ENCODE peak calls at places on chromosomes 7 and 10, in ten cellular contexts. One of them, this sample, is unnamed.

GRCh38 chr7:2496375-2496774 is 20.2 kb upstream of the GRIFIN start:
- DNase-seq in NT2/D1: no peak
- DNase-seq in CD4-positive, alpha-beta T cell: no peak
- DNase-seq in left lung: no peak
- DNase-seq in left ventricle myocardium inferior: no peak
- DNase-seq in PC-3: no peak
- DNase-seq in IMR-90: no peak
- DNase-seq in CD8-positive, alpha-beta T cell: no peak
- DNase-seq in breast epithelium: no peak
- DNase-seq in adipocyte: no peak
- DNase-seq in this sample: no peak

GRCh38 chr10:112966191-112966855 is 16.3 kb downstream of the TCF7L2 start:
- DNase-seq in NT2/D1: no peak
- DNase-seq in CD4-positive, alpha-beta T cell: no peak
- DNase-seq in left lung: no peak
- DNase-seq in left ventricle myocardium inferior: no peak
- DNase-seq in PC-3: no peak
- DNase-seq in IMR-90: no peak
- DNase-seq in CD8-positive, alpha-beta T cell: no peak
- DNase-seq in breast epithelium: no peak
- DNase-seq in adipocyte: no peak
- DNase-seq in this sample: no peak

GRCh38 chr7:102453319-102453718 is 11.3 kb downstream of the ALKBH4 start:
- DNase-seq in NT2/D1: no peak
- DNase-seq in CD4-positive, alpha-beta T cell: no peak
- DNase-seq in left lung: no peak
- DNase-seq in left ventricle myocardium inferior: no peak
- DNase-seq in PC-3: no peak
- DNase-seq in IMR-90: no peak
- DNase-seq in CD8-positive, alpha-beta T cell: no peak
- DNase-seq in breast epithelium: no peak
- DNase-seq in adipocyte: no peak
- DNase-seq in this sample: no peak

GRCh38 chr7:506921-507622 is 12.6 kb downstream of the PDGFA start:
- DNase-seq in NT2/D1: no peak
- DNase-seq in CD4-positive, alpha-beta T cell: no peak
- DNase-seq in left lung: peak; percentile 24
- DNase-seq in left ventricle myocardium inferior: peak; percentile 7
- DNase-seq in PC-3: no peak
- DNase-seq in IMR-90: no peak
- DNase-seq in CD8-positive, alpha-beta T cell: peak; percentile 1
- DNase-seq in breast epithelium: no peak
- DNase-seq in adipocyte: no peak
- DNase-seq in this sample: no peak

GRCh38 chr7:42624471-42624870 is 287.4 kb downstream of the C7orf25 start:
- DNase-seq in NT2/D1: no peak
- DNase-seq in CD4-positive, alpha-beta T cell: no peak
- DNase-seq in left lung: no peak
- DNase-seq in left ventricle myocardium inferior: no peak
- DNase-seq in PC-3: peak; percentile 43
- DNase-seq in IMR-90: no peak
- DNase-seq in CD8-positive, alpha-beta T cell: no peak
- DNase-seq in breast epithelium: no peak
- DNase-seq in adipocyte: no peak
- DNase-seq in this sample: no peak

GRCh38 chr10:61284222-61284890 is 168.8 kb downstream of the TMEM26 start:
- DNase-seq in NT2/D1: no peak
- DNase-seq in CD4-positive, alpha-beta T cell: no peak
- DNase-seq in left lung: no peak
- DNase-seq in left ventricle myocardium inferior: no peak
- DNase-seq in PC-3: peak; percentile 98
- DNase-seq in IMR-90: peak; percentile 77
- DNase-seq in CD8-positive, alpha-beta T cell: no peak
- DNase-seq in breast epithelium: no peak
- DNase-seq in adipocyte: peak; percentile 90
- DNase-seq in this sample: no peak

GRCh38 chr10:16155761-16156322 is 281.0 kb upstream of the PTER start:
- DNase-seq in NT2/D1: peak; percentile 6
- DNase-seq in CD4-positive, alpha-beta T cell: no peak
- DNase-seq in left lung: no peak
- DNase-seq in left ventricle myocardium inferior: no peak
- DNase-seq in PC-3: no peak
- DNase-seq in IMR-90: no peak
- DNase-seq in CD8-positive, alpha-beta T cell: no peak
- DNase-seq in breast epithelium: no peak
- DNase-seq in adipocyte: no peak
- DNase-seq in this sample: no peak

GRCh38 chr10:118447478-118447877 is 105.4 kb upstream of the FAM204A start:
- DNase-seq in NT2/D1: no peak
- DNase-seq in CD4-positive, alpha-beta T cell: no peak
- DNase-seq in left lung: no peak
- DNase-seq in left ventricle myocardium inferior: peak; percentile 42
- DNase-seq in PC-3: peak; percentile 19
- DNase-seq in IMR-90: no peak
- DNase-seq in CD8-positive, alpha-beta T cell: no peak
- DNase-seq in breast epithelium: no peak
- DNase-seq in adipocyte: peak; percentile 12
- DNase-seq in this sample: no peak

GRCh38 chr7:8441106-8441590 is 7.7 kb downstream of the NXPH1 start:
- DNase-seq in NT2/D1: no peak
- DNase-seq in CD4-positive, alpha-beta T cell: no peak
- DNase-seq in left lung: no peak
- DNase-seq in left ventricle myocardium inferior: no peak
- DNase-seq in PC-3: no peak
- DNase-seq in IMR-90: no peak
- DNase-seq in CD8-positive, alpha-beta T cell: no peak
- DNase-seq in breast epithelium: no peak
- DNase-seq in adipocyte: no peak
- DNase-seq in this sample: no peak

GRCh38 chr7:8442295-8442813 is 8.9 kb downstream of the NXPH1 start:
- DNase-seq in NT2/D1: no peak
- DNase-seq in CD4-positive, alpha-beta T cell: no peak
- DNase-seq in left lung: no peak
- DNase-seq in left ventricle myocardium inferior: no peak
- DNase-seq in PC-3: no peak
- DNase-seq in IMR-90: no peak
- DNase-seq in CD8-positive, alpha-beta T cell: no peak
- DNase-seq in breast epithelium: no peak
- DNase-seq in adipocyte: no peak
- DNase-seq in this sample: no peak

GRCh38 chr7:8441602-8442294 is 8.3 kb downstream of the NXPH1 start:
- DNase-seq in NT2/D1: peak; percentile 57
- DNase-seq in CD4-positive, alpha-beta T cell: no peak
- DNase-seq in left lung: no peak
- DNase-seq in left ventricle myocardium inferior: no peak
- DNase-seq in PC-3: no peak
- DNase-seq in IMR-90: no peak
- DNase-seq in CD8-positive, alpha-beta T cell: no peak
- DNase-seq in breast epithelium: no peak
- DNase-seq in adipocyte: no peak
- DNase-seq in this sample: no peak

GRCh38 chr7:8442814-8443304 is 9.4 kb downstream of the NXPH1 start:
- DNase-seq in NT2/D1: peak; percentile 85
- DNase-seq in CD4-positive, alpha-beta T cell: peak; percentile 25
- DNase-seq in left lung: peak; percentile 51
- DNase-seq in left ventricle myocardium inferior: peak; percentile 46
- DNase-seq in PC-3: no peak
- DNase-seq in IMR-90: no peak
- DNase-seq in CD8-positive, alpha-beta T cell: peak; percentile 53
- DNase-seq in breast epithelium: no peak
- DNase-seq in adipocyte: peak; percentile 15
- DNase-seq in this sample: no peak

DNA sequence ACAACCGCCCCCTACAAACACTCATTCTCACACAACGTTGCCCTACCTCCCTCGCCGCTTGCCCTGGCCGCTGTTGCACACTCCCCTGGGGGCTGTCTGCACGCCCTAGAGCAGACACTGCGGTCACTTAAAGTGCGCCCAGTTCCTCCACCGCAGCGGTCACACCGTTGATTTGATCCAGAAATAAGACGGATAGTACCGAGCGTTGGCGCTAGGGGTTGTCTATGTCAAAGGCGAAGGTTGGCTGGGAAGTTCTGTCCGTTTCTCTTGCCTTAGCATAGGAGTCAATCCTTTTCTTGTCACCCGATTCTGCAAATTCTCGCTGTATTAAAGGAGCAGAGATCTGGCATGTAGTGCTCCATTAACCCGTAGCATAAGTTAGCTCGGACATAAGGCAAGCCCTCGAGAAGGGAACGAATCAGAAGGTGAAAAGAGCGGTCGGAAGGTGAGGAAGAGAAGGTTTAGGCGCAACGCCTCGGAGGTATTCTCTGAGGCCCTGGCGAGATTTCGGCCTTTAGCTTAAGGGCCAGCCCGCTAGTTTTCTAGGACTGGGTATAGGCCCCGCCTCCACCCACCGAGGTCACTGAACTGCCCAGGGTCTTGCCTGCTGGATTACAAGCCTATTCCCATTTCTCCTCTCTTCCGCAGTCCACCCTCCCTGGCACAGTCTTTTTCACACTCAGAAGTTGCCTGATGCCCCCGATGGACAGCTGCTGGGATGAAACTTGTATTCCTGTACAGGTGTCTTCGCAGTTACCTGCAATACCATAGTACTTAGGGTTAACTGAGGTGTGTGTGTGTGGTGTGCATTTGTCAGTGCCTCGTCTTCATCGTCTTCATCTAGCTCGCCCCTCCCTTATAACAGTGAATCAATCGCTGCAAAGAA is 10.7 kb downstream of the NXPH1 start:
- DNase-seq in NT2/D1: peak; percentile 75
- DNase-seq in CD4-positive, alpha-beta T cell: no peak
- DNase-seq in left lung: no peak
- DNase-seq in left ventricle myocardium inferior: no peak
- DNase-seq in PC-3: no peak
- DNase-seq in IMR-90: no peak
- DNase-seq in CD8-positive, alpha-beta T cell: no peak
- DNase-seq in breast epithelium: no peak
- DNase-seq in adipocyte: no peak
- DNase-seq in this sample: no peak
- H3K27me3 ChIP-seq in NT2/D1: peaks cover 69% of the 10 kb centered on the region
- H3K27me3 ChIP-seq in CD4-positive, alpha-beta T cell: peaks cover 76% of the 10 kb centered on the region
- H3K27me3 ChIP-seq in left lung: peaks cover 51% of the 10 kb centered on the region
- H3K27me3 ChIP-seq in left ventricle myocardium inferior: peaks cover 94% of the 10 kb centered on the region
- H3K27me3 ChIP-seq in PC-3: no peaks in the 10 kb centered on the region
- H3K27me3 ChIP-seq in IMR-90: no peaks in the 10 kb centered on the region
- H3K27me3 ChIP-seq in CD8-positive, alpha-beta T cell: peaks cover 29% of the 10 kb centered on the region
- H3K27me3 ChIP-seq in breast epithelium: peaks cover 56% of the 10 kb centered on the region
- H3K27me3 ChIP-seq in adipocyte: peaks cover 39% of the 10 kb centered on the region
- H3K27me3 ChIP-seq in this sample: peaks cover 62% of the 10 kb centered on the region

GRCh38 chr7:108003591-108003935 is 602 bp upstream of the LAMB1 start:
- DNase-seq in NT2/D1: no peak
- DNase-seq in CD4-positive, alpha-beta T cell: no peak
- DNase-seq in left lung: no peak
- DNase-seq in left ventricle myocardium inferior: no peak
- DNase-seq in PC-3: no peak
- DNase-seq in IMR-90: no peak
- DNase-seq in CD8-positive, alpha-beta T cell: no peak
- DNase-seq in breast epithelium: no peak
- DNase-seq in adipocyte: no peak
- DNase-seq in this sample: no peak

GRCh38 chr7:107999814-108000560 is 3.0 kb downstream of the LAMB1 start:
- DNase-seq in NT2/D1: no peak
- DNase-seq in CD4-positive, alpha-beta T cell: no peak
- DNase-seq in left lung: no peak
- DNase-seq in left ventricle myocardium inferior: no peak
- DNase-seq in PC-3: no peak
- DNase-seq in IMR-90: peak; percentile 60
- DNase-seq in CD8-positive, alpha-beta T cell: no peak
- DNase-seq in breast epithelium: no peak
- DNase-seq in adipocyte: no peak
- DNase-seq in this sample: no peak

GRCh38 chr7:108000875-108001758 is 1.8 kb downstream of the LAMB1 start:
- DNase-seq in NT2/D1: no peak
- DNase-seq in CD4-positive, alpha-beta T cell: no peak
- DNase-seq in left lung: no peak
- DNase-seq in left ventricle myocardium inferior: peak; percentile 58
- DNase-seq in PC-3: peak; percentile 54
- DNase-seq in IMR-90: peak; percentile 30
- DNase-seq in CD8-positive, alpha-beta T cell: no peak
- DNase-seq in breast epithelium: no peak
- DNase-seq in adipocyte: peak; percentile 47
- DNase-seq in this sample: no peak

GRCh38 chr7:108002726-108003590 is at the start of gene LAMB1:
- DNase-seq in NT2/D1: peak; percentile 49
- DNase-seq in CD4-positive, alpha-beta T cell: no peak
- DNase-seq in left lung: peak; percentile 71
- DNase-seq in left ventricle myocardium inferior: peak; percentile 86
- DNase-seq in PC-3: peak; percentile 69
- DNase-seq in IMR-90: peak; percentile 65
- DNase-seq in CD8-positive, alpha-beta T cell: no peak
- DNase-seq in breast epithelium: no peak
- DNase-seq in adipocyte: peak; percentile 89
- DNase-seq in this sample: peak; percentile 51

DNA sequence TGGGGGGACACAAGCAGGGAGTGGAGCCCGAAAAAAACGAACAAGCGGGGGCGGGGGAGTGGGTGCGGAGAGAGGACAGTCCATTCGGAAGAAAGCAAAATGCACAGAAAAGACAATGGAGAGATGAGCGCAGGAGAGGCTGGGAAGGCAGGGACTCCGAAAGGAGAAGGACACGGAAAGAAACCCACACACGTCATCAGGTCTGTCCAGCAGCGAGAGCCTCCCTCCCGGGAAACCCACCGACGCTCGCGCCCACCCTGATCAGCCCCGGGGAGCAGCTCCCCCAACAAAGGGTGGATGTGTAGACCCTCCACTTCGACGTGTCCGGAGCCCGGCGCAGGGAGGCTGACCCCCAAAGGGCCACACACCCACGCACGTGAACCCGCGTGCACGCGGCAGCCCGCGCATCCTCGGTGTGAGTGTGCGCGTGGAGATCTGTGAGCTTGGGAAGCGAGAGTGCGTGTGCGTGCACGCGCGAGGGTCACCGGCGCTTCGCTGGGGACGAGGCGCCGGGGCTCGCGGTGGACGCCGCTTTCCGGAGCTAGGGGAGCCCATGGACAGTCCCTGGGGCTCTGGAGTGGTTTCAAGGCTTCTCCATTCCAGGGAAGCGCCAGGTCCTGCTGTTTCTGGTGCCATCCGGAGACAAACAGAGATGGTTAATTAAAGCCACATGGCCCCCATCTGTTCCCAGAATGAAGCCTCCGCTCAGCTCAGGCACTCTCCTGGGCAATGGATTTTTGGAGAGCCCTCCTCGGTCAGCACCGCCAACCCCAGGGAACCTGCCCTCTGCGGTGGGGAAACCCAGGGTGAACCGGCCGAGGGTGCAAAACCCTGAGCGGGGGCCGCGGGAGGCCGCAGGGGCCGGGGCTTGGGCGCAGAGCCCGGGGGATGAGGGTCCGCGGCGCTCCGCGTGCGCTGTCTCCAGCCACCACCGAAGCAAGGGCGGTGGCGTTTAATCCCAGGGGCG is 919 bp downstream of the LAMB1 start:
- DNase-seq in NT2/D1: no peak
- DNase-seq in CD4-positive, alpha-beta T cell: no peak
- DNase-seq in left lung: no peak
- DNase-seq in left ventricle myocardium inferior: peak; percentile 32
- DNase-seq in PC-3: no peak
- DNase-seq in IMR-90: peak; percentile 41
- DNase-seq in CD8-positive, alpha-beta T cell: no peak
- DNase-seq in breast epithelium: no peak
- DNase-seq in adipocyte: peak; percentile 69
- DNase-seq in this sample: no peak
- H3K27me3 ChIP-seq in NT2/D1: peaks cover 28% of the 10 kb centered on the region
- H3K27me3 ChIP-seq in CD4-positive, alpha-beta T cell: peaks cover 50% of the 10 kb centered on the region
- H3K27me3 ChIP-seq in left lung: peaks cover 32% of the 10 kb centered on the region
- H3K27me3 ChIP-seq in left ventricle myocardium inferior: peaks cover 5% of the 10 kb centered on the region
- H3K27me3 ChIP-seq in PC-3: no peaks in the 10 kb centered on the region
- H3K27me3 ChIP-seq in IMR-90: no peaks in the 10 kb centered on the region
- H3K27me3 ChIP-seq in CD8-positive, alpha-beta T cell: peaks cover 28% of the 10 kb centered on the region
- H3K27me3 ChIP-seq in breast epithelium: peaks cover 19% of the 10 kb centered on the region
- H3K27me3 ChIP-seq in adipocyte: no peaks in the 10 kb centered on the region
- H3K27me3 ChIP-seq in this sample: no peaks in the 10 kb centered on the region

GRCh38 chr7:135597181-135597925 is 39.6 kb downstream of the NUP205 start:
- DNase-seq in NT2/D1: no peak
- DNase-seq in CD4-positive, alpha-beta T cell: no peak
- DNase-seq in left lung: no peak
- DNase-seq in left ventricle myocardium inferior: no peak
- DNase-seq in PC-3: no peak
- DNase-seq in IMR-90: peak; percentile 28
- DNase-seq in CD8-positive, alpha-beta T cell: no peak
- DNase-seq in breast epithelium: no peak
- DNase-seq in adipocyte: peak; percentile 29
- DNase-seq in this sample: no peak

GRCh38 chr7:135602304-135602703 is 44.6 kb downstream of the NUP205 start:
- DNase-seq in NT2/D1: no peak
- DNase-seq in CD4-positive, alpha-beta T cell: no peak
- DNase-seq in left lung: no peak
- DNase-seq in left ventricle myocardium inferior: no peak
- DNase-seq in PC-3: no peak
- DNase-seq in IMR-90: peak; percentile 36
- DNase-seq in CD8-positive, alpha-beta T cell: no peak
- DNase-seq in breast epithelium: no peak
- DNase-seq in adipocyte: peak; percentile 63
- DNase-seq in this sample: no peak

GRCh38 chr7:135599471-135599870 is 41.8 kb downstream of the NUP205 start:
- DNase-seq in NT2/D1: no peak
- DNase-seq in CD4-positive, alpha-beta T cell: no peak
- DNase-seq in left lung: no peak
- DNase-seq in left ventricle myocardium inferior: no peak
- DNase-seq in PC-3: no peak
- DNase-seq in IMR-90: no peak
- DNase-seq in CD8-positive, alpha-beta T cell: no peak
- DNase-seq in breast epithelium: no peak
- DNase-seq in adipocyte: no peak
- DNase-seq in this sample: no peak

GRCh38 chr7:135601182-135601581 is 43.5 kb downstream of the NUP205 start:
- DNase-seq in NT2/D1: no peak
- DNase-seq in CD4-positive, alpha-beta T cell: no peak
- DNase-seq in left lung: no peak
- DNase-seq in left ventricle myocardium inferior: no peak
- DNase-seq in PC-3: no peak
- DNase-seq in IMR-90: peak; percentile 67
- DNase-seq in CD8-positive, alpha-beta T cell: no peak
- DNase-seq in breast epithelium: no peak
- DNase-seq in adipocyte: peak; percentile 25
- DNase-seq in this sample: no peak

GRCh38 chr7:135597926-135598305 is 40.2 kb downstream of the NUP205 start:
- DNase-seq in NT2/D1: no peak
- DNase-seq in CD4-positive, alpha-beta T cell: no peak
- DNase-seq in left lung: no peak
- DNase-seq in left ventricle myocardium inferior: no peak
- DNase-seq in PC-3: no peak
- DNase-seq in IMR-90: no peak
- DNase-seq in CD8-positive, alpha-beta T cell: no peak
- DNase-seq in breast epithelium: no peak
- DNase-seq in adipocyte: no peak
- DNase-seq in this sample: no peak
- H3K27me3 ChIP-seq in NT2/D1: no peaks in the 10 kb centered on the region
- H3K27me3 ChIP-seq in CD4-positive, alpha-beta T cell: no peaks in the 10 kb centered on the region
- H3K27me3 ChIP-seq in left lung: no peaks in the 10 kb centered on the region
- H3K27me3 ChIP-seq in left ventricle myocardium inferior: no peaks in the 10 kb centered on the region
- H3K27me3 ChIP-seq in PC-3: no peaks in the 10 kb centered on the region
- H3K27me3 ChIP-seq in IMR-90: no peaks in the 10 kb centered on the region
- H3K27me3 ChIP-seq in CD8-positive, alpha-beta T cell: no peaks in the 10 kb centered on the region
- H3K27me3 ChIP-seq in breast epithelium: no peaks in the 10 kb centered on the region
- H3K27me3 ChIP-seq in adipocyte: no peaks in the 10 kb centered on the region
- H3K27me3 ChIP-seq in this sample: no peaks in the 10 kb centered on the region

GRCh38 chr10:28674782-28675181 is 2.5 kb upstream of the BAMBI start:
- DNase-seq in NT2/D1: no peak
- DNase-seq in CD4-positive, alpha-beta T cell: no peak
- DNase-seq in left lung: no peak
- DNase-seq in left ventricle myocardium inferior: no peak
- DNase-seq in PC-3: no peak
- DNase-seq in IMR-90: no peak
- DNase-seq in CD8-positive, alpha-beta T cell: no peak
- DNase-seq in breast epithelium: no peak
- DNase-seq in adipocyte: no peak
- DNase-seq in this sample: no peak

GRCh38 chr10:28677889-28678686 is 767 bp downstream of the BAMBI start:
- DNase-seq in NT2/D1: no peak
- DNase-seq in CD4-positive, alpha-beta T cell: no peak
- DNase-seq in left lung: no peak
- DNase-seq in left ventricle myocardium inferior: peak; percentile 31
- DNase-seq in PC-3: peak; percentile 11
- DNase-seq in IMR-90: peak; percentile 22
- DNase-seq in CD8-positive, alpha-beta T cell: no peak
- DNase-seq in breast epithelium: no peak
- DNase-seq in adipocyte: peak; percentile 71
- DNase-seq in this sample: no peak

GRCh38 chr10:28676968-28677888 is at the start of gene BAMBI:
- DNase-seq in NT2/D1: peak; percentile 91
- DNase-seq in CD4-positive, alpha-beta T cell: peak; percentile 75
- DNase-seq in left lung: peak; percentile 90
- DNase-seq in left ventricle myocardium inferior: peak; percentile 93
- DNase-seq in PC-3: peak; percentile 89
- DNase-seq in IMR-90: peak; percentile 89
- DNase-seq in CD8-positive, alpha-beta T cell: peak; percentile 89
- DNase-seq in breast epithelium: peak; percentile 87
- DNase-seq in adipocyte: peak; percentile 98
- DNase-seq in this sample: peak; percentile 78

GRCh38 chr10:28678687-28679457 is 1.6 kb downstream of the BAMBI start:
- DNase-seq in NT2/D1: no peak
- DNase-seq in CD4-positive, alpha-beta T cell: no peak
- DNase-seq in left lung: no peak
- DNase-seq in left ventricle myocardium inferior: no peak
- DNase-seq in PC-3: peak; percentile 25
- DNase-seq in IMR-90: peak; percentile 24
- DNase-seq in CD8-positive, alpha-beta T cell: no peak
- DNase-seq in breast epithelium: no peak
- DNase-seq in adipocyte: peak; percentile 46
- DNase-seq in this sample: no peak

GRCh38 chr10:28676297-28676967 is 889 bp upstream of the BAMBI start:
- DNase-seq in NT2/D1: peak; percentile 95
- DNase-seq in CD4-positive, alpha-beta T cell: peak; percentile 21
- DNase-seq in left lung: no peak
- DNase-seq in left ventricle myocardium inferior: peak; percentile 26
- DNase-seq in PC-3: no peak
- DNase-seq in IMR-90: no peak
- DNase-seq in CD8-positive, alpha-beta T cell: peak; percentile 21
- DNase-seq in breast epithelium: no peak
- DNase-seq in adipocyte: peak; percentile 52
- DNase-seq in this sample: no peak
- H3K27me3 ChIP-seq in NT2/D1: no peaks in the 10 kb centered on the region
- H3K27me3 ChIP-seq in CD4-positive, alpha-beta T cell: peaks cover 67% of the 10 kb centered on the region
- H3K27me3 ChIP-seq in left lung: peaks cover 15% of the 10 kb centered on the region
- H3K27me3 ChIP-seq in left ventricle myocardium inferior: peaks cover 39% of the 10 kb centered on the region
- H3K27me3 ChIP-seq in PC-3: no peaks in the 10 kb centered on the region
- H3K27me3 ChIP-seq in IMR-90: peaks cover 38% of the 10 kb centered on the region
- H3K27me3 ChIP-seq in CD8-positive, alpha-beta T cell: peaks cover 19% of the 10 kb centered on the region
- H3K27me3 ChIP-seq in breast epithelium: no peaks in the 10 kb centered on the region
- H3K27me3 ChIP-seq in adipocyte: peaks cover 32% of the 10 kb centered on the region
- H3K27me3 ChIP-seq in this sample: no peaks in the 10 kb centered on the region

This sample was measured in tibial nerve.